ENCODE peak calls at places on chromosomes 5 and 9, in eight cellular contexts. O is HCT116; H is CD8-positive, alpha-beta T cell; G is A549; E is SK-N-SH; T is breast epithelium; S is psoas muscle; A is OCI-LY7. M is an unnamed sample. For H3K9me3, the result is how much of the 10 kb centered on the place peaks cover.

GRCh38 chr9:96522371-96522770 is 72.4 kb downstream of the HABP4 start:
- DNase-seq in O (no peak), H (no peak), G (no peak), E (no peak), T (no peak), S (no peak), A (no peak), M (no peak)

GRCh38 chr5:37723147-37723961 is 116.5 kb downstream of the GDNF start:
- DNase-seq in O (peak), H (no peak), G (peak), E (no peak), T (no peak), S (peak), A (no peak), M (no peak)

GRCh38 chr5:94072116-94072515 is 330.7 kb upstream of the POU5F2 start:
- DNase-seq in O (no peak), H (no peak), G (no peak), E (no peak), T (no peak), S (no peak), A (no peak), M (no peak)

GRCh38 chr5:96455789-96456188 is 22.7 kb upstream of the PCSK1 start:
- DNase-seq in O (no peak), H (no peak), G (no peak), E (no peak), T (no peak), S (no peak), A (no peak), M (no peak)

GRCh38 chr9:132249123-132249522 is 87.3 kb downstream of the NTNG2 start:
- DNase-seq in O (no peak), H (no peak), G (no peak), E (no peak), T (no peak), S (no peak), A (no peak), M (no peak)

GRCh38 chr9:87750726-87751125 is 24.8 kb downstream of the CTSL start:
- DNase-seq in O (no peak), H (no peak), G (no peak), E (no peak), T (no peak), S (no peak), A (no peak), M (no peak)

GRCh38 chr5:72166070-72166979 is 59.0 kb downstream of the MAP1B start:
- DNase-seq in O (no peak), H (no peak), G (no peak), E (peak), T (peak), S (peak), A (no peak), M (no peak)

GRCh38 chr9:132190966-132191365 is 29.1 kb downstream of the NTNG2 start:
- DNase-seq in O (no peak), H (no peak), G (no peak), E (no peak), T (no peak), S (no peak), A (no peak), M (no peak)

GRCh38 chr9:3578786-3579185 is 53.0 kb upstream of the RFX3 start:
- DNase-seq in O (no peak), H (no peak), G (no peak), E (no peak), T (no peak), S (no peak), A (no peak), M (no peak)

GRCh38 chr5:134003957-134004625 is 684 bp downstream of the VDAC1 start:
- DNase-seq in O (no peak), H (peak), G (no peak), E (peak), T (peak), S (peak), A (peak), M (peak)

GRCh38 chr5:116382025-116382873 is 192.4 kb downstream of the SEMA6A start:
- DNase-seq in O (no peak), H (no peak), G (no peak), E (no peak), T (no peak), S (no peak), A (no peak), M (no peak)

GRCh38 chr5:108884736-108885135 is 137.0 kb downstream of the FER start:
- DNase-seq in O (no peak), H (no peak), G (no peak), E (no peak), T (no peak), S (no peak), A (no peak), M (no peak)

GRCh38 chr9:134662143-134662876 is 20.7 kb downstream of the COL5A1 start:
- DNase-seq in O (no peak), H (no peak), G (no peak), E (peak), T (no peak), S (peak), A (no peak), M (no peak)

GRCh38 chr5:8683528-8683927 is 814.6 kb downstream of the MTRR start:
- DNase-seq in O (no peak), H (no peak), G (no peak), E (no peak), T (no peak), S (no peak), A (no peak), M (no peak)

GRCh38 chr9:80410106-80410505 is 838.3 kb downstream of the TLE4 start:
- DNase-seq in O (no peak), H (no peak), G (no peak), E (no peak), T (no peak), S (no peak), A (no peak), M (no peak)

GRCh38 chr5:134103397-134103796 is 11.1 kb upstream of the TCF7 start:
- DNase-seq in O (no peak), H (peak), G (no peak), E (no peak), T (no peak), S (no peak), A (no peak), M (peak)

GRCh38 chr5:178349147-178349527 is 116.5 kb upstream of the PHYKPL start:
- DNase-seq in O (no peak), H (no peak), G (no peak), E (peak), T (no peak), S (no peak), A (no peak), M (no peak)

GRCh38 chr5:142977363-142978051 is 207.3 kb downstream of the ARHGAP26 start:
- DNase-seq in O (no peak), H (peak), G (no peak), E (no peak), T (peak), S (no peak), A (no peak), M (peak)

GRCh38 chr5:155275214-155275613 is 261.7 kb downstream of the KIF4B start:
- DNase-seq in O (no peak), H (no peak), G (no peak), E (no peak), T (no peak), S (no peak), A (no peak), M (no peak)

GRCh38 chr9:121301881-121302286 is 33.9 kb downstream of the GSN start:
- DNase-seq in O (no peak), H (no peak), G (no peak), E (no peak), T (no peak), S (no peak), A (no peak), M (no peak)

GRCh38 chr5:126509339-126509738 is 85.7 kb downstream of the ALDH7A1 start:
- DNase-seq in O (no peak), H (no peak), G (no peak), E (no peak), T (no peak), S (no peak), A (no peak), M (no peak)

GRCh38 chr9:76114144-76114543 is 223.7 kb downstream of the PCSK5 start:
- DNase-seq in O (no peak), H (no peak), G (no peak), E (no peak), T (no peak), S (no peak), A (no peak), M (no peak)

GRCh38 chr5:133259199-133259997 is 207.6 kb downstream of the HSPA4 start:
- DNase-seq in O (no peak), H (no peak), G (no peak), E (no peak), T (no peak), S (no peak), A (no peak), M (no peak)

GRCh38 chr9:22030101-22030598 is 21.0 kb upstream of the CDKN2B start:
- DNase-seq in O (no peak), H (no peak), G (no peak), E (no peak), T (no peak), S (no peak), A (peak), M (no peak)

GRCh38 chr5:77129386-77129785 is 42.3 kb upstream of the ZBED3 start:
- DNase-seq in O (peak), H (no peak), G (peak), E (peak), T (no peak), S (no peak), A (peak), M (peak)

GRCh38 chr5:95731571-95732554 is 727 bp downstream of the RHOBTB3 start:
- DNase-seq in O (no peak), H (peak), G (peak), E (peak), T (no peak), S (peak), A (no peak), M (peak)

GRCh38 chr5:77163453-77163852 is 47.0 kb upstream of the PDE8B start:
- DNase-seq in O (no peak), H (no peak), G (no peak), E (no peak), T (no peak), S (no peak), A (no peak), M (no peak)

GRCh38 chr9:137795156-137795666 is 82.4 kb upstream of the CACNA1B start:
- DNase-seq in O (no peak), H (no peak), G (no peak), E (no peak), T (no peak), S (no peak), A (no peak), M (no peak)

GRCh38 chr5:149455889-149456409 is 76.9 kb upstream of the IL17B start:
- DNase-seq in O (peak), H (no peak), G (no peak), E (no peak), T (no peak), S (peak), A (no peak), M (no peak)

GRCh38 chr9:122159925-122160246 is 178 bp downstream of the MORN5 start:
- DNase-seq in O (no peak), H (no peak), G (no peak), E (no peak), T (no peak), S (no peak), A (no peak), M (no peak)

GRCh38 chr9:100087218-100087617 is 11.6 kb downstream of the ERP44 start:
- DNase-seq in O (no peak), H (no peak), G (no peak), E (no peak), T (no peak), S (no peak), A (peak), M (no peak)

DNA sequence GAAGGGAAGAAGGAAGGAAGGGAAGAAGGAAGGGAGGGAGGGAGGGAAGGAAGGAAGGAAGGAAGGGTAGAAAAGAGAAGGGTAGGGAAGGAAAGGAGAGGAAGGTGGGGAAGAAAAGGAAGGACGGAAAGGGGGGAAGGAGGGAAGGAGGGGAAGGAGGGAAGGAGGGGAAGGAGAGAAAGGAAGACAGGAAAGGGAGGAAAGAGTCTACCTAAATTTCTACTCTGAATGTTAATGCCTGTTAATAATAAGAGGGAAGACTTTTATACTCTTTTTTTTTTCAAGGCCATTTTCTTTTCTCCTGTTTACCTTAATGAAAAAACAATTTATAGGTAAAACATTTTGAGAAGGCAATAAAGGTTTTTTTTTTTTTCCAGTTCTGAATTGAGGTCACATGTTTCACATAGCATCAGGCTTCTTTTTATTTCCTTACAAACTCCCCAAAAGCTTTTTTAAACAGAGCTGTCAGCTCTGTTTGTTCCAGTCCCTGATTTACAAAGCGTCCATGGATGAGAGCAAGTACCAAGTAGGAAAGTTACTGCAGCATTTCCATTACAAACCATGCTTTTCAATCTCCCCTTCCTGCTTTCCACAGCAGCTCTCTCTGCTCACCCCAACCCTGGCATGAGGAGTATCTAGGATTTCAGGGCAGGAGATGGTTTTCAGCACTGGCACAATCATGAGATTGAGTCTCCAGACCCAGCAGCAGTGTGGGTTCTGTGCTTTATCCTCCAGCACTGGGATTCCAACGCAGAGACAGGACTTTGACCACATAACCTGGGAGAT is 173.9 kb downstream of the GNAQ start:
- DNase-seq in O (no peak), H (no peak), G (no peak), E (no peak), T (no peak), S (no peak), A (no peak), M (no peak)
- H3K27ac ChIP-seq in O (no peak), H (no peak), G (no peak), E (no peak), T (no peak), S (no peak), A (no peak), M (no peak)

GRCh38 chr5:10337107-10337506 is 16.4 kb upstream of the MARCHF6 start:
- DNase-seq in O (no peak), H (no peak), G (no peak), E (no peak), T (no peak), S (no peak), A (no peak), M (no peak)
- H3K9me3 ChIP-seq in O (under half), H (under half), G (under half), E (under half), T (under half), S (under half), A (under half), M (under half)

GRCh38 chr5:81834021-81834660 is 83.2 kb upstream of the SSBP2 start:
- DNase-seq in O (no peak), H (no peak), G (no peak), E (no peak), T (no peak), S (no peak), A (no peak), M (no peak)

GRCh38 chr5:81842795-81843377 is 92.0 kb upstream of the SSBP2 start:
- DNase-seq in O (no peak), H (no peak), G (no peak), E (no peak), T (peak), S (no peak), A (no peak), M (no peak)

GRCh38 chr5:81837667-81838306 is 86.9 kb upstream of the SSBP2 start:
- DNase-seq in O (no peak), H (no peak), G (no peak), E (no peak), T (no peak), S (no peak), A (no peak), M (no peak)

GRCh38 chr5:81835813-81836458 is 85.0 kb upstream of the SSBP2 start:
- DNase-seq in O (no peak), H (no peak), G (no peak), E (peak), T (peak), S (no peak), A (no peak), M (no peak)

DNA sequence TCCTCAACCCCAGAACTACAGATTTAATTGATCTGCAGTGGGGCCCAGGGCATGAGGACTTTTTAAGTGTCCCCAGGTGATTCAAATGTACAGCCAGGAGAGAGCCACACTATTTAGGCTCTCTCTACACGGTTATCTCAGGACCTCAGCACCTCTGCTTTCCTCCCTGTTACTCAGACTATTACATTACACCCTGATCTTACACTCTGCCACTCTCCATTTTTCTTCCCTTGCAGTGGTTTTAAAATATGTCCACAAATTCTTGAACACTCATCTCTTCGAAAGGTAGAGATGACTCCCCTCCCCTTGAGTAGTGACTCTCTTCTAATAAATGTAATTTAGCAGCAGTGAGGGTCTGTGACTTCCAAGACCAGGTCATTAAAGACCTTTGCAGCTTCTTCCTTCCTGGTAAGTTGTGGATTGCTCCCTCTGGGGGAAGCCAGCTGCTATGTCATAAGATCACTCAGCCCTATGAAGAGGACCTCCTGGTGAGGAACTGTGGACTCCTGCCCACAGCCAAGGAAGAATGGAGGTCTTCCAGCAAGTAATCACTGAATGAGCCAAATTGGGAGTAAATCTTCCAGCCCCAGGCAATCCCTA is 87.5 kb upstream of the SSBP2 start:
- DNase-seq in O (peak), H (peak), G (no peak), E (no peak), T (no peak), S (no peak), A (peak), M (peak)
- TF ChIP-seq CTCF in O (peak), H (peak), G (peak), E (peak), T (peak), S (peak), A (peak), M (peak)

GRCh38 chr9:115369322-115369957 is 251.5 kb upstream of the TNC start:
- DNase-seq in O (no peak), H (no peak), G (no peak), E (peak), T (peak), S (no peak), A (no peak), M (no peak)
- H3K27ac ChIP-seq in O (no peak), H (no peak), G (peak), E (peak), T (no peak), S (no peak), A (no peak), M (no peak)

GRCh38 chr5:14213253-14213652 is 70.1 kb downstream of the TRIO start:
- DNase-seq in O (no peak), H (no peak), G (no peak), E (no peak), T (no peak), S (no peak), A (no peak), M (no peak)
- H3K9me3 ChIP-seq in O (under half), H (under half), G (under half), E (under half), T (under half), S (under half), A (under half), M (under half)

DNA sequence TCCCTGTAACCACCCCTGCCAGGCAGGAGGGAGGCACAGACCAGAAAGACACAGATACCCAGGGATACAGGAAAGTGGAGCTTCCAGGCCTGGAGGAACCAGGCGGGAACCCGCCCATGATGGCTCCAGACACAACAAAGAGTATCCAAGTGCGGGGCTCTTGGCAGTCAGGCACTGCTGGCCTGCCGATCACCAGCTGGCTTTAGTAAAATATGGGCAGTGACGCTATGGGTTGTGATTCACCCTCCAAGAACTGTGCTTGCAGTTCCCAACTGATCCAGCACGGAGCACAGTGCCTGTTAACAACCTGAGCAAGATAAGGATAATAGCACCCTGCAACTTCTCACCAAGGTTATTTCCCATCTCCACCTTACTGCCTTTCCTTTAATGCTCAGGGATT is 463.3 kb downstream of the IRX1 start:
- DNase-seq in O (no peak), H (no peak), G (no peak), E (no peak), T (no peak), S (peak), A (no peak), M (no peak)
- TF ChIP-seq CTCF in O (no peak), H (no peak), G (no peak), E (no peak), T (no peak), S (no peak), A (no peak), M (no peak)

GRCh38 chr5:40991168-40991980 is 79.8 kb downstream of the MROH2B start:
- DNase-seq in O (no peak), H (no peak), G (no peak), E (no peak), T (peak), S (peak), A (no peak), M (no peak)
- H3K27ac ChIP-seq in O (no peak), H (no peak), G (no peak), E (no peak), T (peak), S (peak), A (no peak), M (no peak)

GRCh38 chr5:2901096-2901495 is 149.6 kb upstream of the IRX2 start:
- DNase-seq in O (no peak), H (no peak), G (no peak), E (no peak), T (no peak), S (no peak), A (no peak), M (no peak)
- H3K9me3 ChIP-seq in O (under half), H (under half), G (under half), E (under half), T (under half), S (under half), A (under half), M (under half)